ENCODE peak calls at places on chromosomes 5 and 9, in seven cellular contexts. One of them, this sample, is unnamed. For H3K4me1 and H3K9me3, the result is how much of the 10 kb centered on the place peaks cover.

GRCh38 chr5:116363780-116364179 is 210.8 kb downstream of the SEMA6A start:
- DNase-seq in astrocyte: no peak
- DNase-seq in left lung: no peak
- DNase-seq in right lobe of liver: no peak
- DNase-seq in spleen: no peak
- DNase-seq in upper lobe of right lung: no peak
- DNase-seq in hepatocyte: no peak
- DNase-seq in this sample: no peak

GRCh38 chr5:87751801-87752200 is 339.1 kb upstream of the CCNH start:
- DNase-seq in left lung: no peak
- DNase-seq in hepatocyte: no peak
- DNase-seq in spleen: no peak
- DNase-seq in upper lobe of right lung: no peak
- DNase-seq in right lobe of liver: no peak
- DNase-seq in astrocyte: no peak
- DNase-seq in this sample: no peak

GRCh38 chr5:40960027-40960426 is 50.7 kb downstream of the C7 start:
- DNase-seq in hepatocyte: no peak
- DNase-seq in left lung: no peak
- DNase-seq in right lobe of liver: no peak
- DNase-seq in spleen: no peak
- DNase-seq in astrocyte: no peak
- DNase-seq in upper lobe of right lung: no peak
- DNase-seq in this sample: no peak

GRCh38 chr9:114400772-114401171 is 13.0 kb upstream of the AKNA start:
- DNase-seq in spleen: no peak
- DNase-seq in left lung: peak
- DNase-seq in upper lobe of right lung: no peak
- DNase-seq in right lobe of liver: no peak
- DNase-seq in hepatocyte: no peak
- DNase-seq in astrocyte: no peak
- DNase-seq in this sample: no peak

GRCh38 chr5:160567031-160567705 is 145.5 kb downstream of the PTTG1 start:
- DNase-seq in left lung: no peak
- DNase-seq in spleen: no peak
- DNase-seq in upper lobe of right lung: no peak
- DNase-seq in astrocyte: no peak
- DNase-seq in hepatocyte: no peak
- DNase-seq in right lobe of liver: no peak
- DNase-seq in this sample: no peak

GRCh38 chr9:7879551-7880245 is 80.1 kb upstream of the DMAC1 start:
- DNase-seq in astrocyte: no peak
- DNase-seq in right lobe of liver: no peak
- DNase-seq in hepatocyte: no peak
- DNase-seq in spleen: no peak
- DNase-seq in upper lobe of right lung: no peak
- DNase-seq in left lung: peak
- DNase-seq in this sample: no peak

GRCh38 chr5:34539183-34539582 is 116.9 kb upstream of the RAI14 start:
- DNase-seq in hepatocyte: no peak
- DNase-seq in left lung: no peak
- DNase-seq in astrocyte: no peak
- DNase-seq in spleen: no peak
- DNase-seq in right lobe of liver: no peak
- DNase-seq in upper lobe of right lung: no peak
- DNase-seq in this sample: no peak

GRCh38 chr9:35645736-35646582 is 4.8 kb downstream of the SIT1 start:
- DNase-seq in right lobe of liver: no peak
- DNase-seq in astrocyte: peak
- DNase-seq in left lung: no peak
- DNase-seq in hepatocyte: peak
- DNase-seq in upper lobe of right lung: peak
- DNase-seq in spleen: no peak
- DNase-seq in this sample: peak

GRCh38 chr9:93193373-93193725 is 9.4 kb downstream of the WNK2 start:
- DNase-seq in hepatocyte: peak
- DNase-seq in left lung: peak
- DNase-seq in right lobe of liver: peak
- DNase-seq in astrocyte: no peak
- DNase-seq in spleen: peak
- DNase-seq in upper lobe of right lung: no peak
- DNase-seq in this sample: no peak

GRCh38 chr5:88207575-88207974 is 61.1 kb downstream of the TMEM161B start:
- DNase-seq in right lobe of liver: no peak
- DNase-seq in upper lobe of right lung: no peak
- DNase-seq in spleen: no peak
- DNase-seq in astrocyte: no peak
- DNase-seq in hepatocyte: no peak
- DNase-seq in left lung: no peak
- DNase-seq in this sample: no peak

GRCh38 chr9:34691556-34691955 is 480 bp upstream of the CCL19 start:
- DNase-seq in upper lobe of right lung: no peak
- DNase-seq in right lobe of liver: no peak
- DNase-seq in hepatocyte: no peak
- DNase-seq in left lung: no peak
- DNase-seq in astrocyte: no peak
- DNase-seq in spleen: no peak
- DNase-seq in this sample: no peak

GRCh38 chr5:93990504-93991085 is 249.2 kb upstream of the POU5F2 start:
- DNase-seq in hepatocyte: no peak
- DNase-seq in spleen: no peak
- DNase-seq in right lobe of liver: no peak
- DNase-seq in left lung: no peak
- DNase-seq in upper lobe of right lung: no peak
- DNase-seq in astrocyte: no peak
- DNase-seq in this sample: no peak

GRCh38 chr5:8730194-8730593 is 815.7 kb downstream of the SEMA5A start:
- DNase-seq in right lobe of liver: no peak
- DNase-seq in left lung: no peak
- DNase-seq in astrocyte: peak
- DNase-seq in upper lobe of right lung: no peak
- DNase-seq in spleen: no peak
- DNase-seq in hepatocyte: no peak
- DNase-seq in this sample: no peak

GRCh38 chr5:157543825-157544622 is 31.6 kb downstream of the ADAM19 start:
- DNase-seq in left lung: no peak
- DNase-seq in astrocyte: peak
- DNase-seq in spleen: no peak
- DNase-seq in hepatocyte: no peak
- DNase-seq in right lobe of liver: no peak
- DNase-seq in upper lobe of right lung: no peak
- DNase-seq in this sample: peak

GRCh38 chr9:78035369-78035993 is 3.9 kb upstream of the GNAQ start:
- DNase-seq in spleen: no peak
- DNase-seq in hepatocyte: peak
- DNase-seq in astrocyte: peak
- DNase-seq in upper lobe of right lung: no peak
- DNase-seq in left lung: no peak
- DNase-seq in right lobe of liver: no peak
- DNase-seq in this sample: peak

GRCh38 chr9:79651251-79651795 is 79.6 kb downstream of the TLE4 start:
- DNase-seq in spleen: peak
- DNase-seq in right lobe of liver: no peak
- DNase-seq in upper lobe of right lung: peak
- DNase-seq in hepatocyte: no peak
- DNase-seq in left lung: peak
- DNase-seq in astrocyte: peak
- DNase-seq in this sample: no peak

GRCh38 chr5:171893290-171893890 is 107.8 kb downstream of the SMIM23 start:
- DNase-seq in hepatocyte: no peak
- DNase-seq in right lobe of liver: no peak
- DNase-seq in left lung: no peak
- DNase-seq in spleen: no peak
- DNase-seq in astrocyte: peak
- DNase-seq in upper lobe of right lung: no peak
- DNase-seq in this sample: peak

GRCh38 chr9:6931913-6932312 is 174.1 kb downstream of the KDM4C start:
- DNase-seq in left lung: no peak
- DNase-seq in astrocyte: peak
- DNase-seq in upper lobe of right lung: no peak
- DNase-seq in hepatocyte: peak
- DNase-seq in spleen: no peak
- DNase-seq in right lobe of liver: no peak
- DNase-seq in this sample: no peak

GRCh38 chr5:178068293-178068692 is 45.0 kb upstream of the N4BP3 start:
- DNase-seq in upper lobe of right lung: no peak
- DNase-seq in left lung: no peak
- DNase-seq in astrocyte: no peak
- DNase-seq in hepatocyte: no peak
- DNase-seq in right lobe of liver: no peak
- DNase-seq in spleen: peak
- DNase-seq in this sample: no peak

GRCh38 chr5:146005723-146006122 is 69.3 kb downstream of the SH3RF2 start:
- DNase-seq in left lung: no peak
- DNase-seq in upper lobe of right lung: no peak
- DNase-seq in astrocyte: no peak
- DNase-seq in hepatocyte: no peak
- DNase-seq in right lobe of liver: no peak
- DNase-seq in spleen: no peak
- DNase-seq in this sample: no peak

GRCh38 chr5:163385276-163385675 is 52.1 kb upstream of the CCNG1 start:
- DNase-seq in hepatocyte: no peak
- DNase-seq in spleen: no peak
- DNase-seq in upper lobe of right lung: no peak
- DNase-seq in left lung: no peak
- DNase-seq in astrocyte: no peak
- DNase-seq in right lobe of liver: no peak
- DNase-seq in this sample: no peak

GRCh38 chr5:127702913-127703575 is at the start of gene CCDC192:
- DNase-seq in spleen: no peak
- DNase-seq in hepatocyte: no peak
- DNase-seq in upper lobe of right lung: no peak
- DNase-seq in right lobe of liver: no peak
- DNase-seq in left lung: no peak
- DNase-seq in astrocyte: no peak
- DNase-seq in this sample: no peak

GRCh38 chr5:80711938-80712337 is 57.2 kb upstream of the DHFR start:
- DNase-seq in hepatocyte: peak
- DNase-seq in left lung: no peak
- DNase-seq in right lobe of liver: no peak
- DNase-seq in upper lobe of right lung: no peak
- DNase-seq in astrocyte: no peak
- DNase-seq in spleen: no peak
- DNase-seq in this sample: peak

GRCh38 chr9:83981126-83981871 is 694 bp downstream of the RMI1 start:
- DNase-seq in hepatocyte: peak
- DNase-seq in left lung: no peak
- DNase-seq in spleen: no peak
- DNase-seq in astrocyte: peak
- DNase-seq in upper lobe of right lung: no peak
- DNase-seq in right lobe of liver: no peak
- DNase-seq in this sample: peak

GRCh38 chr9:134493471-134494272 is 147.9 kb upstream of the COL5A1 start:
- DNase-seq in upper lobe of right lung: peak
- DNase-seq in spleen: peak
- DNase-seq in hepatocyte: no peak
- DNase-seq in astrocyte: no peak
- DNase-seq in right lobe of liver: peak
- DNase-seq in left lung: peak
- DNase-seq in this sample: no peak

GRCh38 chr5:128673010-128673409 is 135.0 kb upstream of the FBN2 start:
- DNase-seq in astrocyte: no peak
- DNase-seq in hepatocyte: no peak
- DNase-seq in left lung: no peak
- DNase-seq in upper lobe of right lung: no peak
- DNase-seq in right lobe of liver: no peak
- DNase-seq in spleen: no peak
- DNase-seq in this sample: peak

GRCh38 chr9:12813960-12814876 is 39.4 kb downstream of the LURAP1L start:
- DNase-seq in astrocyte: peak
- DNase-seq in left lung: no peak
- DNase-seq in upper lobe of right lung: no peak
- DNase-seq in right lobe of liver: no peak
- DNase-seq in hepatocyte: peak
- DNase-seq in spleen: no peak
- DNase-seq in this sample: peak

GRCh38 chr5:112475747-112476435 is 56.8 kb upstream of the EPB41L4A start:
- DNase-seq in spleen: no peak
- DNase-seq in hepatocyte: no peak
- DNase-seq in right lobe of liver: no peak
- DNase-seq in astrocyte: peak
- DNase-seq in left lung: no peak
- DNase-seq in upper lobe of right lung: no peak
- DNase-seq in this sample: peak
- H3K4me1 ChIP-seq in spleen: under half
- H3K4me1 ChIP-seq in hepatocyte: under half
- H3K4me1 ChIP-seq in right lobe of liver: under half
- H3K4me1 ChIP-seq in astrocyte: under half
- H3K4me1 ChIP-seq in left lung: under half
- H3K4me1 ChIP-seq in upper lobe of right lung: under half
- H3K4me1 ChIP-seq in this sample: under half

GRCh38 chr5:76458492-76458863 is 55.4 kb downstream of the IQGAP2 start:
- DNase-seq in upper lobe of right lung: no peak
- DNase-seq in astrocyte: no peak
- DNase-seq in spleen: no peak
- DNase-seq in right lobe of liver: no peak
- DNase-seq in hepatocyte: no peak
- DNase-seq in left lung: no peak
- DNase-seq in this sample: no peak
- TF ChIP-seq CTCF in upper lobe of right lung: no peak
- TF ChIP-seq CTCF in astrocyte: no peak
- TF ChIP-seq CTCF in spleen: no peak
- TF ChIP-seq CTCF in right lobe of liver: no peak
- TF ChIP-seq CTCF in hepatocyte: no peak
- TF ChIP-seq CTCF in left lung: no peak
- TF ChIP-seq CTCF in this sample: no peak

DNA sequence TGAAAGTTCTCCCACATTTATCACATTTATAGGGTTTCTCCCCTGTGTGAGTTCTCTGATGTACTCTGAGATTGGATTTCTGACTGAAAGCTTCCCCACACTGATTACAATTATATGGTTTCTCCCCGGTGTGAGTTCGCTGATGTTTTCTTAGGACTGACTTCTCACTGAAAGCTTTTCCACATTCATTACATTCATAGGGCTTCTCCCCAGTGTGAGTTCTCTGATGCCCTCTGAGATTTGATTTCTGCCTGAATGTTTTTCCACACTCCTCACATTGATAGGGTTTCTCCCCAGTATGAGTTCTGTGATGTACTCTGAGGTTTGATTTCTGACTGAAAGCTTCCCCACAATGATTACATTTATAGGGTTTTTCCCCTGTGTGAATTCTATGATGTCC is 36.3 kb downstream of the ZNF782 start:
- DNase-seq in right lobe of liver: no peak
- DNase-seq in hepatocyte: no peak
- DNase-seq in astrocyte: no peak
- DNase-seq in upper lobe of right lung: no peak
- DNase-seq in spleen: no peak
- DNase-seq in left lung: no peak
- DNase-seq in this sample: no peak
- H3K9me3 ChIP-seq in right lobe of liver: under half
- H3K9me3 ChIP-seq in hepatocyte: half or more
- H3K9me3 ChIP-seq in astrocyte: under half
- H3K9me3 ChIP-seq in upper lobe of right lung: half or more
- H3K9me3 ChIP-seq in spleen: half or more
- H3K9me3 ChIP-seq in left lung: half or more
- H3K9me3 ChIP-seq in this sample: under half

DNA sequence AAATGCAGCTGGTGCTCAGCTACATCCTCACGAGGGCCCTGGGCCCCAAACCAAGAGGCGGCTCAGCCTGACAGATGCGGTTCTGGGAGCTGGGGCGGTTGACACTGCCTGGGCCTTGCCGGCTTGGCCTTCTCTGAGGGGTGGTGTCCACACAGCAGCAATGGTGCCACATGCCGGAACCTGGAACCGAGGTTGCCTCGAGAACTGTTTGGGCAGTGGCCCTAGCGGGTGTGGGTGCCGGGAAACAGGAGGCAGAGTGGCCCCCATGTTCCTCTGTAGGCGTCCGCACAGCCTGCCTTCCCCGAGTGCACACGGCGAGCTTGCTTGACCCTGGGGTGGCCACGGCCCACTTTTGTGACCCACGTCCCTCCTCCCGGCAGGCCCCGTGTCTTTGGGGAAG is 27.5 kb upstream of the SLC12A7 start:
- DNase-seq in hepatocyte: no peak
- DNase-seq in upper lobe of right lung: no peak
- DNase-seq in left lung: peak
- DNase-seq in spleen: no peak
- DNase-seq in right lobe of liver: peak
- DNase-seq in astrocyte: no peak
- DNase-seq in this sample: no peak
- H3K4me1 ChIP-seq in hepatocyte: under half
- H3K4me1 ChIP-seq in upper lobe of right lung: under half
- H3K4me1 ChIP-seq in left lung: under half
- H3K4me1 ChIP-seq in spleen: under half
- H3K4me1 ChIP-seq in right lobe of liver: under half
- H3K4me1 ChIP-seq in astrocyte: under half
- H3K4me1 ChIP-seq in this sample: under half

This sample was measured in cardiac muscle cell.